ENCODE peak calls at places on chromosome 5, in six cellular contexts. U, V, L, Y, W and R are unnamed samples.

GRCh38 chr5:41925555-41925946 is 470 bp downstream of the FBXO4 start:
- DNase-seq in Y (no peak), U (peak; percentile 18), V (peak; percentile 36), L (no peak), W (no peak), R (peak; percentile 55)

GRCh38 chr5:67875637-67876036 is 339.9 kb upstream of the PIK3R1 start:
- DNase-seq in W (no peak), Y (no peak), L (peak; percentile 16), U (no peak), V (no peak), R (no peak)

GRCh38 chr5:6736524-6737042 is 23.4 kb downstream of the TENT4A start:
- DNase-seq in W (no peak), V (no peak), U (no peak), L (no peak), Y (no peak), R (no peak)

GRCh38 chr5:73037545-73037944 is 81.7 kb downstream of the FCHO2 start:
- DNase-seq in W (no peak), L (no peak), U (no peak), V (no peak), Y (no peak), R (no peak)

GRCh38 chr5:139863855-139864558 is 68.4 kb downstream of the PSD2 start:
- DNase-seq in V (peak; percentile 14), L (peak; percentile 12), W (peak; percentile 71), U (peak; percentile 27), Y (peak; percentile 3), R (peak; percentile 31)

GRCh38 chr5:172399826-172400225 is 54.5 kb downstream of the SH3PXD2B start:
- DNase-seq in W (no peak), Y (no peak), V (no peak), U (no peak), L (no peak), R (no peak)

GRCh38 chr5:56088431-56088949 is 93.7 kb upstream of the IL6ST start:
- DNase-seq in L (peak; percentile 56), Y (no peak), U (no peak), W (no peak), V (no peak), R (no peak)

GRCh38 chr5:53201746-53202145 is 92.2 kb upstream of the MOCS2 start:
- DNase-seq in W (no peak), U (no peak), L (no peak), Y (no peak), V (no peak), R (peak; percentile 5)

GRCh38 chr5:74103131-74104023 is 477.4 kb downstream of the ARHGEF28 start:
- DNase-seq in L (no peak), Y (no peak), U (no peak), W (no peak), V (no peak), R (no peak)

GRCh38 chr5:149326611-149327010 is 18.7 kb upstream of the GRPEL2 start:
- DNase-seq in W (no peak), V (no peak), Y (no peak), L (no peak), U (no peak), R (no peak)

GRCh38 chr5:90017236-90017635 is 392.3 kb downstream of the CETN3 start:
- DNase-seq in Y (no peak), U (no peak), W (no peak), V (no peak), L (no peak), R (no peak)

GRCh38 chr5:45772402-45772801 is 76.2 kb upstream of the HCN1 start:
- DNase-seq in U (no peak), Y (no peak), W (no peak), V (no peak), L (no peak), R (no peak)

GRCh38 chr5:157559301-157559700 is 16.3 kb downstream of the ADAM19 start:
- DNase-seq in V (peak; percentile 87), U (no peak), L (peak; percentile 64), W (no peak), Y (no peak), R (peak; percentile 85)

GRCh38 chr5:125245216-125245615 is 498.8 kb upstream of the ZNF608 start:
- DNase-seq in L (no peak), V (no peak), W (no peak), U (no peak), Y (no peak), R (no peak)

GRCh38 chr5:67181648-67182218 is 14.9 kb downstream of the CD180 start:
- DNase-seq in V (no peak), Y (no peak), L (no peak), U (no peak), W (no peak), R (no peak)

GRCh38 chr5:170630226-170630625 is 126.4 kb downstream of the KCNIP1 start:
- DNase-seq in U (no peak), W (no peak), V (no peak), L (no peak), Y (no peak), R (no peak)

GRCh38 chr5:157651623-157652376 is 438 bp downstream of the SOX30 start:
- DNase-seq in V (no peak), Y (peak; percentile 61), W (peak; percentile 94), L (peak; percentile 22), U (peak; percentile 41), R (no peak)